ENCODE peak calls at places on chromosomes 13 and 19, in four cellular contexts. D, B, A and W are unnamed samples.

GRCh38 chr13:99859178-99860177 is 112.1 kb downstream of the ZIC5 start:
- DNase-seq in D (no peak), B (peak; percentile 33), A (no peak), W (peak; percentile 7)

GRCh38 chr19:32230441-32230840 is 115.0 kb upstream of the ZNF507 start:
- DNase-seq in D (no peak), B (no peak), A (no peak), W (no peak)

GRCh38 chr13:106612688-106613087 is 44.8 kb upstream of the ARGLU1 start:
- DNase-seq in D (no peak), B (no peak), A (no peak), W (no peak)

GRCh38 chr13:76723551-76724232 is 162.5 kb downstream of the KCTD12 start:
- DNase-seq in D (no peak), B (no peak), A (no peak), W (no peak)

GRCh38 chr19:57105976-57106610 is 13.7 kb upstream of the USP29 start:
- DNase-seq in D (no peak), B (no peak), A (no peak), W (no peak)

GRCh38 chr13:67549331-67549730 is 319.2 kb upstream of the PCDH9 start:
- DNase-seq in D (peak; percentile 7), B (no peak), A (no peak), W (no peak)

GRCh38 chr13:113897161-113897560 is 33.3 kb upstream of the GAS6 start:
- DNase-seq in D (peak; percentile 11), B (no peak), A (no peak), W (no peak)

GRCh38 chr19:4456566-4456842 is 1.1 kb downstream of the UBXN6 start:
- DNase-seq in D (peak; percentile 54), B (no peak), A (no peak), W (no peak)

GRCh38 chr13:51093574-51093973 is 17.5 kb downstream of the C13orf42 start:
- DNase-seq in D (no peak), B (no peak), A (no peak), W (no peak)

GRCh38 chr13:26929971-26930730 is 169.6 kb upstream of the GPR12 start:
- DNase-seq in D (peak; percentile 82), B (peak; percentile 53), A (peak; percentile 28), W (peak; percentile 37)

GRCh38 chr19:23810496-23810895 is 51.8 kb upstream of the ZNF681 start:
- DNase-seq in D (no peak), B (no peak), A (no peak), W (no peak)

GRCh38 chr19:11624064-11624463 is 26.8 kb downstream of the ZNF627 start:
- DNase-seq in D (no peak), B (no peak), A (no peak), W (no peak)

GRCh38 chr13:114043421-114044053 is 69.7 kb upstream of the C13orf46 start:
- DNase-seq in D (no peak), B (no peak), A (no peak), W (no peak)

GRCh38 chr13:32001392-32001768 is 30.2 kb upstream of the FRY start:
- DNase-seq in D (no peak), B (no peak), A (no peak), W (peak; percentile 28)

GRCh38 chr13:29946093-29946492 is 95.7 kb upstream of the UBL3 start:
- DNase-seq in D (no peak), B (no peak), A (no peak), W (no peak)

GRCh38 chr13:30551194-30551593 is 66.5 kb upstream of the USPL1 start:
- DNase-seq in D (peak; percentile 13), B (no peak), A (no peak), W (peak; percentile 8)

GRCh38 chr19:13154911-13155471 is 4.8 kb downstream of the IER2 start:
- DNase-seq in D (no peak), B (peak; percentile 62), A (peak; percentile 85), W (no peak)

GRCh38 chr19:42360787-42361544 is 29.1 kb downstream of the CNFN start:
- DNase-seq in D (no peak), B (no peak), A (peak; percentile 2), W (no peak)

GRCh38 chr19:660793-661426 is 2.1 kb downstream of the RNF126 start:
- DNase-seq in D (no peak), B (no peak), A (no peak), W (no peak)

GRCh38 chr13:47117268-47117667 is 220.4 kb upstream of the HTR2A start:
- DNase-seq in D (no peak), B (no peak), A (no peak), W (no peak)

GRCh38 chr13:29438772-29439171 is 156.7 kb downstream of the SLC7A1 start:
- DNase-seq in D (no peak), B (no peak), A (no peak), W (no peak)

GRCh38 chr19:58395220-58395978 is at the start of gene RNF225:
- DNase-seq in D (no peak), B (no peak), A (no peak), W (no peak)

GRCh38 chr19:7883796-7884570 is 4.3 kb upstream of the LRRC8E start:
- DNase-seq in D (no peak), B (no peak), A (no peak), W (no peak)